ENCODE peak calls at places on chromosomes 3 and 15, in six cellular contexts. V is amniotic stem cell; Q is hippocampal formation; K is AG10803; E is stimulated activated CD8-positive, alpha-beta memory T cell treated with anti-CD3 and anti-CD28 coated beads, Interleukin-12 subunit alpha, Interleukin-12 subunit beta, amount 100 ng/mL, for 4 hours; O is SIG-M5. F is an unnamed sample.

GRCh38 chr3:99965077-99965476 is 147.4 kb downstream of the CMSS1 start:
- DNase-seq in O (no peak), K (peak), V (no peak), E (no peak), Q (no peak), F (no peak)

GRCh38 chr15:51864408-51865056 is 35.1 kb downstream of the TMOD3 start:
- DNase-seq in K (peak), E (no peak), O (no peak), Q (no peak), V (no peak), F (no peak)

GRCh38 chr15:100464895-100465294 is 63.9 kb downstream of the CERS3 start:
- DNase-seq in V (no peak), Q (no peak), K (no peak), O (no peak), E (no peak), F (no peak)

GRCh38 chr3:116863842-116864626 is 154.5 kb downstream of the TUSC7 start:
- DNase-seq in Q (peak), V (peak), K (peak), E (no peak), O (no peak), F (peak)

GRCh38 chr3:86788371-86788770 is 202.6 kb downstream of the VGLL3 start:
- DNase-seq in E (no peak), V (no peak), Q (no peak), K (no peak), O (no peak), F (no peak)

GRCh38 chr15:44710236-44711088 is 661 bp downstream of the PATL2 start:
- DNase-seq in E (no peak), Q (no peak), O (peak), K (peak), V (no peak), F (peak)

GRCh38 chr15:67771201-67771600 is 54.1 kb upstream of the SKOR1 start:
- DNase-seq in Q (no peak), V (no peak), E (no peak), O (no peak), K (no peak), F (no peak)

GRCh38 chr15:63331456-63331855 is 50.2 kb downstream of the CA12 start:
- DNase-seq in V (no peak), O (no peak), E (no peak), Q (no peak), K (no peak), F (no peak)

GRCh38 chr3:159919873-159920272 is 68.8 kb upstream of the IL12A start:
- DNase-seq in E (no peak), K (no peak), Q (no peak), V (no peak), O (peak), F (no peak)

GRCh38 chr3:146250449-146251382 is at the start of gene PLSCR4:
- DNase-seq in E (no peak), V (no peak), Q (peak), O (no peak), K (peak), F (peak)

GRCh38 chr15:41857316-41857715 is 18.7 kb downstream of the PLA2G4B start:
- DNase-seq in E (no peak), V (no peak), Q (no peak), O (no peak), K (no peak), F (no peak)